ENCODE peak calls at places on chromosomes 3 and 15, in eight cellular contexts. Z is CD8-positive, alpha-beta memory T cell; O is heart right ventricle; J is mammary epithelial cell; V is prostate gland; U is SK-N-MC; C is tibial nerve; F is gastrocnemius medialis. E is an unnamed sample.

GRCh38 chr15:41928637-41929620 is 35.1 kb upstream of the SPTBN5 start:
- DNase-seq in V (no peak), J (no peak), U (no peak), Z (no peak), O (peak), F (peak), C (no peak), E (no peak)

GRCh38 chr3:145370870-145371269 is 790.1 kb downstream of the PLOD2 start:
- DNase-seq in O (no peak), U (no peak), F (no peak), V (no peak), C (no peak), J (no peak), Z (no peak), E (no peak)

GRCh38 chr3:33490641-33491241 is 50.5 kb upstream of the UBP1 start:
- DNase-seq in F (no peak), C (no peak), O (no peak), U (peak), J (no peak), Z (no peak), V (no peak), E (no peak)

GRCh38 chr3:28198970-28199369 is 42.4 kb upstream of the CMC1 start:
- DNase-seq in V (no peak), U (no peak), F (no peak), Z (no peak), C (no peak), J (no peak), O (no peak), E (no peak)

GRCh38 chr15:39919396-39919739 is 698 bp downstream of the GPR176 start:
- DNase-seq in C (no peak), Z (no peak), O (no peak), V (peak), J (no peak), U (no peak), F (no peak), E (no peak)

GRCh38 chr3:115401891-115402501 is 221.3 kb upstream of the GAP43 start:
- DNase-seq in C (no peak), J (peak), O (no peak), V (no peak), U (no peak), Z (no peak), F (no peak), E (no peak)

GRCh38 chr15:77144028-77144427 is 73.1 kb upstream of the TSPAN3 start:
- DNase-seq in C (no peak), F (no peak), O (no peak), J (peak), U (no peak), V (no peak), Z (no peak), E (no peak)

GRCh38 chr3:156274791-156275190 is 154.4 kb downstream of the KCNAB1 start:
- DNase-seq in C (no peak), O (no peak), J (no peak), Z (no peak), U (no peak), F (no peak), V (no peak), E (no peak)

GRCh38 chr15:58746174-58746573 is 3.3 kb downstream of the ADAM10 start:
- DNase-seq in F (no peak), Z (no peak), U (no peak), C (no peak), V (no peak), J (no peak), O (no peak), E (no peak)
- H3K27ac ChIP-seq in F (no peak), Z (no peak), U (no peak), C (no peak), V (no peak), J (peak), O (no peak), E (no peak)

DNA sequence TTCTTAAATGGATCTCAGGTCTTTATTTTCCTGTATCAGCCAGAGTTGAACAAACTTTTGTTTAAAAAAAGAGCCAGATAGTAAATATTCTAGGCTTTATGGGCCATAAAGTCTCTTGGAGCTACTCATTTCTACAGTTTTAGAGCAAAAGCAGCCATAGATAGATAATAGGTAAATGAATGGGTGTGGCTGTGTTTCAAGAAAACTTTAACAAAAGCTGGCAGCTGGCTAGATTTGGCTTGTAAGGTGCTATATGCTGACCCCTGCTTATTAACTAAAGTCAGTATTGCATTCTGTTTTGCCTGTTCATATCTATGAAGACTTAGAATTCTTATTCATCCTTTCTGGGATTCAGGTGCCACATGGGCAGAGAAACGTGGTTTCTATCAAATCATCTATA is 29.0 kb downstream of the MFN1 start:
- DNase-seq in J (no peak), O (no peak), V (no peak), Z (no peak), F (no peak), U (no peak), C (no peak), E (no peak)
- H3K27ac ChIP-seq in J (no peak), O (no peak), V (no peak), Z (no peak), F (no peak), U (no peak), C (no peak), E (no peak)

GRCh38 chr15:74598126-74598842 is 17.4 kb upstream of the CLK3 start:
- DNase-seq in V (peak), O (peak), C (peak), J (peak), Z (peak), U (no peak), F (peak), E (peak)
- H3K27ac ChIP-seq in V (peak), O (peak), C (peak), J (no peak), Z (peak), U (no peak), F (peak), E (peak)

GRCh38 chr3:186097317-186097662 is 11.6 kb downstream of the ETV5 start:
- DNase-seq in O (no peak), C (no peak), F (no peak), U (no peak), V (no peak), J (no peak), Z (no peak), E (no peak)
- H3K27ac ChIP-seq in O (no peak), C (no peak), F (no peak), U (no peak), V (no peak), J (peak), Z (no peak), E (peak)

E was measured in epithelial cell of prostate.